ENCODE peak calls at places on chromosomes 6 and 20, in six cellular contexts. A is HepG2, P is GM12891, U is GM12878, R is K562, Z is H1. X is an unnamed sample.
A peak's percentile ranks its signal among the peaks of the same experiment; 100 is the strongest.

GRCh38 chr20:19750907-19751636 is 7.0 kb upstream of the RIN2 start:
- DNase-seq in A (no peak), P (no peak), U (no peak), R (no peak), Z (no peak), X (no peak)

GRCh38 chr6:135932651-135933050 is 81.2 kb downstream of the PDE7B start:
- DNase-seq in A (no peak), P (no peak), U (no peak), R (no peak), Z (no peak), X (no peak)

GRCh38 chr6:147787407-147787806 is 278.9 kb downstream of the SAMD5 start:
- DNase-seq in A (peak; percentile 25), P (no peak), U (no peak), R (no peak), Z (no peak), X (no peak)

GRCh38 chr6:45576648-45577624 is 199.2 kb upstream of the SUPT3H start:
- DNase-seq in A (no peak), P (no peak), U (no peak), R (no peak), Z (no peak), X (no peak)

GRCh38 chr6:158628542-158628941 is 16.0 kb downstream of the DYNLT1 start:
- DNase-seq in A (no peak), P (no peak), U (no peak), R (no peak), Z (no peak), X (no peak)

GRCh38 chr6:41505084-41506049 is 40.8 kb upstream of the FOXP4 start:
- DNase-seq in A (no peak), P (peak; percentile 83), U (no peak), R (no peak), Z (peak; percentile 62), X (peak; percentile 77)

GRCh38 chr6:118146584-118146983 is 239.5 kb downstream of the SLC35F1 start:
- DNase-seq in A (no peak), P (no peak), U (no peak), R (no peak), Z (no peak), X (no peak)

GRCh38 chr6:139883776-139884175 is 509.3 kb upstream of the CITED2 start:
- DNase-seq in A (no peak), P (no peak), U (no peak), R (no peak), Z (no peak), X (no peak)

GRCh38 chr6:3748726-3749389 is 2.7 kb downstream of the PXDC1 start:
- DNase-seq in A (no peak), P (no peak), U (no peak), R (no peak), Z (no peak), X (no peak)

GRCh38 chr20:40457404-40457803 is 231.6 kb downstream of the MAFB start:
- DNase-seq in A (no peak), P (no peak), U (no peak), R (no peak), Z (no peak), X (no peak)

GRCh38 chr6:9254251-9254650 is 818.9 kb upstream of the SLC35B3 start:
- DNase-seq in A (no peak), P (no peak), U (no peak), R (no peak), Z (no peak), X (no peak)

GRCh38 chr20:5918856-5919633 is 31.3 kb downstream of the TRMT6 start:
- DNase-seq in A (peak; percentile 53), P (no peak), U (no peak), R (no peak), Z (no peak), X (no peak)

GRCh38 chr6:35297541-35298481 is at the start of gene DEF6:
- DNase-seq in A (peak; percentile 88), P (peak; percentile 90), U (peak; percentile 72), R (peak; percentile 96), Z (peak; percentile 85), X (peak; percentile 85)

GRCh38 chr20:25233016-25233772 is 14.7 kb upstream of the PYGB start:
- DNase-seq in A (peak; percentile 88), P (no peak), U (no peak), R (no peak), Z (no peak), X (no peak)

GRCh38 chr20:25480797-25481196 is 73.3 kb downstream of the GINS1 start:
- DNase-seq in A (no peak), P (no peak), U (no peak), R (no peak), Z (no peak), X (no peak)

GRCh38 chr6:152316024-152316423 is 321.1 kb downstream of the SYNE1 start:
- DNase-seq in A (no peak), P (no peak), U (no peak), R (no peak), Z (no peak), X (no peak)

GRCh38 chr6:94251878-94252277 is 832.5 kb upstream of the EPHA7 start:
- DNase-seq in A (no peak), P (no peak), U (no peak), R (no peak), Z (no peak), X (no peak)

GRCh38 chr20:59028812-59029211 is 3.3 kb downstream of the ATP5F1E start:
- DNase-seq in A (no peak), P (no peak), U (no peak), R (no peak), Z (no peak), X (no peak)

GRCh38 chr6:56475736-56476457 is 166.8 kb downstream of the DST start:
- DNase-seq in A (peak; percentile 7), P (no peak), U (no peak), R (no peak), Z (no peak), X (no peak)

GRCh38 chr20:37336369-37337207 is 9.4 kb upstream of the SRC start:
- DNase-seq in A (no peak), P (peak; percentile 76), U (peak; percentile 94), R (peak; percentile 62), Z (no peak), X (peak; percentile 72)

GRCh38 chr20:62458256-62459251 is 17.2 kb downstream of the GATA5 start:
- DNase-seq in A (no peak), P (no peak), U (no peak), R (peak; percentile 85), Z (no peak), X (no peak)

GRCh38 chr6:22442826-22443225 is 126.5 kb upstream of the HDGFL1 start:
- DNase-seq in A (no peak), P (no peak), U (no peak), R (no peak), Z (no peak), X (no peak)

GRCh38 chr6:128767705-128768104 is 115.2 kb upstream of the LAMA2 start:
- DNase-seq in A (no peak), P (no peak), U (no peak), R (no peak), Z (no peak), X (no peak)

GRCh38 chr6:33926451-33926850 is 122.6 kb upstream of the MLN start:
- DNase-seq in A (no peak), P (peak; percentile 33), U (no peak), R (peak; percentile 92), Z (peak; percentile 63), X (no peak)

GRCh38 chr6:37696841-37697735 is 595 bp downstream of the MDGA1 start:
- DNase-seq in A (no peak), P (peak; percentile 52), U (no peak), R (peak; percentile 47), Z (peak; percentile 64), X (peak; percentile 46)

GRCh38 chr20:31943052-31943471 is 8.8 kb downstream of the PDRG1 start:
- DNase-seq in A (no peak), P (no peak), U (no peak), R (no peak), Z (no peak), X (no peak)
- TF ChIP-seq POLR2AphosphoS5 in A (no peak), P (no peak), U (no peak), R (no peak), Z (no peak), X (no peak)

DNA sequence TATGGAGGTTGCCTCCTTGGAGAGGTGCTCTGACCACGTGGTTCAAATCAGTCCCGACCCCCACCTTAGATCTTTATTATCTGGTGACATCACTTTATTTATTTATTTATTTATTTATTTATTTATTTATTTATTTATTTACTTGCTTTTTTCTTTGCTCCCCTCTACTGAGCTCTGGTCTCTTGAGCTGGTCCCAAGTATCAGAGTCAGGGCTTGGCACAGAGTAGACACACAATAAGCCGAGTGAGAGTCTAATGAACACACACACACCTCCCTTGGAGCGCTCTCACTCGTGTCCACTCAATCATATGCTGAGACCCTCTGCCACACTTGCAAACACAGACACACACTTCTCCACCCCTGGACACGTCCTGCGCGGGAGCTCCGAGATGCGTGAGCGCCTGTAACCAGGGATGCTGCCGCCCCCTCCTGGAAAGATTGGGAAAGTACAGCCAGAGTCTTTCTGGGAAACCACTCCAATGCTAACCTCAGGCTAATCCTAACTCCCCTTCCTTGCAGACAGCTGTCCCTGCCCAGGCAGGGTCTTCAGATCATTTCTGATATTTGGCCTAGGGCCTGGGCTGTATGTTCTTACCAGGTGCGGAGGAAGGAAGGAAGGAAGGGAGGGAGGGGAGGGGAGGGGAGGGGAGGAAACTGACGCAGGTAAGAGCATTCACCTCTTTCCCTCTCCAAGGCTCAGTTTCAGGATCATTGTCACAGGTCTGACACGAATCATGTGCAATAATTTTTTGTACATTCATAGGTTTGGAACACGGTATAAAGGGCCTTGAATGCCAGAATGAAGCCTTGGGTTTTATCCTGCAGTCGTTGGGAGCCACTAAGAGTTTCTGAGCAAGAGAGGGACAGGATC is 70.9 kb downstream of the STK35 start:
- DNase-seq in A (peak; percentile 55), P (peak; percentile 61), U (peak; percentile 1), R (peak; percentile 62), Z (peak; percentile 87), X (peak; percentile 57)
- TF ChIP-seq POLR2A in A (no peak), P (no peak), U (no peak), R (no peak), Z (no peak), X (no peak)

GRCh38 chr20:50217207-50217949 is 26.7 kb downstream of the CEBPB start:
- DNase-seq in A (no peak), P (no peak), U (no peak), R (no peak), Z (no peak), X (no peak)
- TF ChIP-seq TAF1 in A (no peak), P (no peak), U (no peak), R (no peak), Z (no peak), X (no peak)

GRCh38 chr20:49480236-49480635 is 2.2 kb downstream of the KCNB1 start:
- DNase-seq in A (no peak), P (no peak), U (no peak), R (no peak), Z (no peak), X (no peak)

GRCh38 chr20:49478754-49479689 is 3.4 kb downstream of the KCNB1 start:
- DNase-seq in A (no peak), P (no peak), U (no peak), R (no peak), Z (no peak), X (no peak)

GRCh38 chr20:49481116-49481515 is 1.4 kb downstream of the KCNB1 start:
- DNase-seq in A (no peak), P (no peak), U (no peak), R (no peak), Z (no peak), X (no peak)

GRCh38 chr20:49478266-49478665 is 4.2 kb downstream of the KCNB1 start:
- DNase-seq in A (no peak), P (no peak), U (no peak), R (no peak), Z (no peak), X (no peak)

DNA sequence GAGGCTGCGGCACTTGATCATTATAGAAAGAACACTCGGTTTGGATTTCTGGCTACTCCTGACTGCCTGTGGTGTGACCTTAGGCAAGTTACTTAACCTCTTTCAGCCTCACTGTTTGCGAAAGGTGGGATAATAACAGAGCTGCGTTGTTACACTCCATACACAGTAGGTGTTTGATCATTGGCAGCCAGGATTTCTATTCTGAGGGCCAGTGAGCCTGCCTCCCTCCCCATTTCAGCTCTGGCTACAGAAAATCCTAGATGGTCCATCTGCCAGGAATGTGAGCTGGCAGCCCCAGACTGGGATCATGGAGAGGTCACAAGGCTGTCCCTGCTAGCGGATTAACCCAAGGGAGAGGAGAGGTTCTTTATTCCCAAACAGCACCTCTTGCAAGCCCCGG is 2.7 kb downstream of the KCNB1 start:
- DNase-seq in A (peak; percentile 76), P (no peak), U (no peak), R (no peak), Z (no peak), X (no peak)
- TF ChIP-seq POLR2AphosphoS5 in A (no peak), P (no peak), U (no peak), R (no peak), Z (no peak), X (no peak)

X was measured in GM12892.